ENCODE peak calls at places on chromosomes 12 and 14, in six cellular contexts. One of them, this sample, is unnamed.

GRCh38 chr12:356276-356988 is 32.7 kb downstream of the KDM5A start:
- DNase-seq in mammary epithelial cell: peak
- DNase-seq in esophagus squamous epithelium: no peak
- DNase-seq in HL-60: no peak
- DNase-seq in GM12865: no peak
- DNase-seq in hepatocyte: no peak
- DNase-seq in this sample: no peak

GRCh38 chr12:107435520-107435919 is 250.1 kb upstream of the PWP1 start:
- DNase-seq in GM12865: no peak
- DNase-seq in esophagus squamous epithelium: no peak
- DNase-seq in hepatocyte: no peak
- DNase-seq in mammary epithelial cell: no peak
- DNase-seq in HL-60: no peak
- DNase-seq in this sample: no peak

GRCh38 chr12:25943940-25944339 is 14.5 kb upstream of the RASSF8 start:
- DNase-seq in esophagus squamous epithelium: no peak
- DNase-seq in mammary epithelial cell: no peak
- DNase-seq in GM12865: no peak
- DNase-seq in hepatocyte: no peak
- DNase-seq in HL-60: no peak
- DNase-seq in this sample: no peak

GRCh38 chr12:128818065-128819022 is 5.4 kb downstream of the SLC15A4 start:
- DNase-seq in esophagus squamous epithelium: no peak
- DNase-seq in mammary epithelial cell: peak
- DNase-seq in HL-60: no peak
- DNase-seq in GM12865: peak
- DNase-seq in hepatocyte: peak
- DNase-seq in this sample: no peak

GRCh38 chr12:50160643-50161042 is 6.5 kb downstream of the CERS5 start:
- DNase-seq in hepatocyte: no peak
- DNase-seq in mammary epithelial cell: no peak
- DNase-seq in GM12865: no peak
- DNase-seq in esophagus squamous epithelium: no peak
- DNase-seq in HL-60: no peak
- DNase-seq in this sample: no peak

GRCh38 chr14:87992349-87992719 is 648 bp downstream of the GALC start:
- DNase-seq in GM12865: peak
- DNase-seq in hepatocyte: no peak
- DNase-seq in esophagus squamous epithelium: no peak
- DNase-seq in mammary epithelial cell: peak
- DNase-seq in HL-60: no peak
- DNase-seq in this sample: no peak

GRCh38 chr14:50107850-50108249 is 8.5 kb downstream of the VCPKMT start:
- DNase-seq in esophagus squamous epithelium: no peak
- DNase-seq in mammary epithelial cell: no peak
- DNase-seq in HL-60: no peak
- DNase-seq in hepatocyte: no peak
- DNase-seq in GM12865: no peak
- DNase-seq in this sample: no peak

GRCh38 chr12:79725987-79726386 is 35.2 kb upstream of the PAWR start:
- DNase-seq in esophagus squamous epithelium: no peak
- DNase-seq in mammary epithelial cell: peak
- DNase-seq in GM12865: no peak
- DNase-seq in HL-60: no peak
- DNase-seq in hepatocyte: no peak
- DNase-seq in this sample: no peak

GRCh38 chr14:67186789-67187188 is 2.5 kb upstream of the GARIN2 start:
- DNase-seq in mammary epithelial cell: peak
- DNase-seq in GM12865: peak
- DNase-seq in hepatocyte: no peak
- DNase-seq in HL-60: no peak
- DNase-seq in esophagus squamous epithelium: no peak
- DNase-seq in this sample: peak

GRCh38 chr14:101899263-101899662 is 65.1 kb upstream of the DYNC1H1 start:
- DNase-seq in HL-60: no peak
- DNase-seq in mammary epithelial cell: no peak
- DNase-seq in GM12865: no peak
- DNase-seq in esophagus squamous epithelium: no peak
- DNase-seq in hepatocyte: no peak
- DNase-seq in this sample: no peak

GRCh38 chr14:34297786-34298520 is 164.1 kb downstream of the SPTSSA start:
- DNase-seq in HL-60: no peak
- DNase-seq in mammary epithelial cell: peak
- DNase-seq in GM12865: no peak
- DNase-seq in hepatocyte: peak
- DNase-seq in esophagus squamous epithelium: no peak
- DNase-seq in this sample: no peak
- H3K4me3 ChIP-seq in HL-60: no peak
- H3K4me3 ChIP-seq in mammary epithelial cell: no peak
- H3K4me3 ChIP-seq in GM12865: no peak
- H3K4me3 ChIP-seq in hepatocyte: no peak
- H3K4me3 ChIP-seq in esophagus squamous epithelium: no peak
- H3K4me3 ChIP-seq in this sample: no peak

DNA sequence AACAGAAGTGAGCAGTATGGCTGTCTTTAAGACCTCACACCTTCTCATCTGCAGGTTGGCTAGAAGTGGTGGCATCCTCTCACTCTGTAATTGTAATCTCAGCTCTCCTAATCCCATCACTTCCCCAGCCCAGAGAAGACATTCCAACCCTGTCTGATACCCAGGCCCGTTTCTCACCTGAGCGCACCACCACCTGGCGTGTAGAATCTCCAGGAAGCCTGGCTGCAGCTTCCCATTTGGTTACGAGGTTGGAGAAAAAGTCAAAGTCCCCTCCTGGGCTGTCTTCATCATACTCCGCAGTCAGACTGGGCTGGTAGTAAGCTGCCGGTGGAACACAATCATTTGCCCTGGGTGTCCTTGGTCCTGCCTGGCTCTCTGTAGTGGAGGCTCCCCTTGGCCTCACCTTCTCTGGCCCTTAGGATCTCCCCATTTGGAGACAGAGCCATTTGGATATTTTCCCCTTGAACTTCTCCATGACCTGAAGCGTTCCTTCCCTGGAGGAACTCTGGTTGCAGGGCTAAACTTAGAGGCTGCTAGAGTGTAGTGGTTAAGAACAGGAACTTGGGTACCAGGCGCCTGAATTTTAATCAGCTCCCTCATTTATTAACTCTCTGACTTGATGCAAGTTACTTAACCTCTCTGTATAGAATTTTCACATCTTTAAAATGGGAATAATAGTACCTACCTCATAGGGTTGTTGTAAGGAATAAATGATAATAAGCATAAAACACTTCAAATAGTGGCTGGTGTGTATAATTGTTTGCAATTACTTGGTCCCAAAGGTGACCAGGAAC is 1.8 kb downstream of the SDR39U1 start:
- DNase-seq in hepatocyte: no peak
- DNase-seq in esophagus squamous epithelium: no peak
- DNase-seq in GM12865: no peak
- DNase-seq in HL-60: no peak
- DNase-seq in mammary epithelial cell: no peak
- DNase-seq in this sample: no peak
- H3K4me3 ChIP-seq in hepatocyte: no peak
- H3K4me3 ChIP-seq in esophagus squamous epithelium: no peak
- H3K4me3 ChIP-seq in GM12865: no peak
- H3K4me3 ChIP-seq in HL-60: no peak
- H3K4me3 ChIP-seq in mammary epithelial cell: no peak
- H3K4me3 ChIP-seq in this sample: peak

DNA sequence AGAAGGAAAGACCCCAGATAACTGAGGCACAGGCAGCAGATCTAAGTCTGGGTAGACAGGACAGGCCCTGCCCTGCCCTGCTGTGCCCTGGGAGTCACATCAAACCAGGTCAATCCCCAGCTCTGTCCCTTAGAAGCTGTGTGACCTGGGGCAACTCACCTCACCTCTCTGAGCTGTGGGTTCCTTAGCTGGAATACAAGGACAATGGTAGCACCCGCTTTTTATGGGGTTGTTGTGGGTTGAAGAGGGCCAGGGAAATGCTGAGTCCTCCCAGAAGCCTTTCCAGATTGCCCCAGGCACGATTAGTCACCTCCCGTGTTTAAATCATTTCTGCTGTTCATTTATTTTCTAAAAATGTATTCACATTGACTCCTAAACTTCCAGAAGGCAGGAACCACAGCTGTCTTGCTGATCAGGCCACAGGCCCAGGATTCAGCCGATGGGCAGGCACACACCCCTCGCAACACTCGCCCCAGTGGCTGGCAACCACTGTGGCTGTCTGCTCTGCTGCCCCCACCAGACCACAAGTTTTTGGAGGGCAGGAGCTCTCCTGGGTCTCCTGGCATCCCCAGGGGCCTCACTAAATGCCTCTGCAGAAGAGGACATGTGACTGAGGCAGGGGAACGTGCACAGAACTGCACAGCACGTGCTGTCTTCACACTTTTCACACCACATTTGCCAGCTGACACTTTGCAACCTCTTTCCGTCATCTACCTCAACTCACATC is 3.0 kb downstream of the SELPLG start:
- DNase-seq in mammary epithelial cell: peak
- DNase-seq in esophagus squamous epithelium: no peak
- DNase-seq in HL-60: peak
- DNase-seq in GM12865: no peak
- DNase-seq in hepatocyte: no peak
- DNase-seq in this sample: no peak
- H3K4me3 ChIP-seq in mammary epithelial cell: no peak
- H3K4me3 ChIP-seq in esophagus squamous epithelium: peak
- H3K4me3 ChIP-seq in HL-60: no peak
- H3K4me3 ChIP-seq in GM12865: peak
- H3K4me3 ChIP-seq in hepatocyte: no peak
- H3K4me3 ChIP-seq in this sample: no peak

GRCh38 chr12:53124352-53124723 is 21.1 kb downstream of the SOAT2 start:
- DNase-seq in GM12865: no peak
- DNase-seq in esophagus squamous epithelium: no peak
- DNase-seq in HL-60: no peak
- DNase-seq in hepatocyte: no peak
- DNase-seq in mammary epithelial cell: no peak
- DNase-seq in this sample: no peak

GRCh38 chr12:53123578-53124351 is 20.5 kb downstream of the SOAT2 start:
- DNase-seq in esophagus squamous epithelium: no peak
- DNase-seq in HL-60: no peak
- DNase-seq in GM12865: no peak
- DNase-seq in mammary epithelial cell: peak
- DNase-seq in hepatocyte: no peak
- DNase-seq in this sample: no peak

GRCh38 chr12:53122961-53123468 is 19.7 kb downstream of the SOAT2 start:
- DNase-seq in esophagus squamous epithelium: no peak
- DNase-seq in mammary epithelial cell: no peak
- DNase-seq in HL-60: no peak
- DNase-seq in GM12865: no peak
- DNase-seq in hepatocyte: no peak
- DNase-seq in this sample: no peak

GRCh38 chr12:53128780-53129747 is 25.8 kb downstream of the SOAT2 start:
- DNase-seq in esophagus squamous epithelium: no peak
- DNase-seq in HL-60: peak
- DNase-seq in GM12865: no peak
- DNase-seq in mammary epithelial cell: no peak
- DNase-seq in hepatocyte: no peak
- DNase-seq in this sample: no peak

GRCh38 chr12:53127169-53127568 is 23.9 kb downstream of the SOAT2 start:
- DNase-seq in GM12865: no peak
- DNase-seq in HL-60: no peak
- DNase-seq in mammary epithelial cell: no peak
- DNase-seq in hepatocyte: no peak
- DNase-seq in esophagus squamous epithelium: no peak
- DNase-seq in this sample: no peak
- H3K4me3 ChIP-seq in GM12865: no peak
- H3K4me3 ChIP-seq in HL-60: no peak
- H3K4me3 ChIP-seq in mammary epithelial cell: no peak
- H3K4me3 ChIP-seq in hepatocyte: no peak
- H3K4me3 ChIP-seq in esophagus squamous epithelium: no peak
- H3K4me3 ChIP-seq in this sample: no peak

GRCh38 chr14:54654600-54654999 is 87.7 kb downstream of the SAMD4A start:
- DNase-seq in mammary epithelial cell: no peak
- DNase-seq in esophagus squamous epithelium: no peak
- DNase-seq in GM12865: no peak
- DNase-seq in HL-60: no peak
- DNase-seq in hepatocyte: no peak
- DNase-seq in this sample: no peak

GRCh38 chr14:54652188-54652889 is 85.4 kb downstream of the SAMD4A start:
- DNase-seq in mammary epithelial cell: peak
- DNase-seq in hepatocyte: peak
- DNase-seq in GM12865: no peak
- DNase-seq in HL-60: no peak
- DNase-seq in esophagus squamous epithelium: peak
- DNase-seq in this sample: no peak

GRCh38 chr14:54651649-54652048 is 84.7 kb downstream of the SAMD4A start:
- DNase-seq in mammary epithelial cell: peak
- DNase-seq in esophagus squamous epithelium: no peak
- DNase-seq in HL-60: no peak
- DNase-seq in GM12865: no peak
- DNase-seq in hepatocyte: no peak
- DNase-seq in this sample: no peak

GRCh38 chr14:54653764-54654469 is 87.0 kb downstream of the SAMD4A start:
- DNase-seq in mammary epithelial cell: peak
- DNase-seq in hepatocyte: peak
- DNase-seq in HL-60: no peak
- DNase-seq in esophagus squamous epithelium: no peak
- DNase-seq in GM12865: no peak
- DNase-seq in this sample: no peak

GRCh38 chr14:54652890-54653201 is 85.9 kb downstream of the SAMD4A start:
- DNase-seq in hepatocyte: no peak
- DNase-seq in GM12865: no peak
- DNase-seq in mammary epithelial cell: no peak
- DNase-seq in esophagus squamous epithelium: no peak
- DNase-seq in HL-60: no peak
- DNase-seq in this sample: no peak
- H3K4me3 ChIP-seq in hepatocyte: no peak
- H3K4me3 ChIP-seq in GM12865: no peak
- H3K4me3 ChIP-seq in mammary epithelial cell: peak
- H3K4me3 ChIP-seq in esophagus squamous epithelium: peak
- H3K4me3 ChIP-seq in HL-60: no peak
- H3K4me3 ChIP-seq in this sample: no peak

GRCh38 chr12:3097186-3097804 is 20.1 kb downstream of the TSPAN9 start:
- DNase-seq in GM12865: peak
- DNase-seq in HL-60: no peak
- DNase-seq in mammary epithelial cell: no peak
- DNase-seq in hepatocyte: peak
- DNase-seq in esophagus squamous epithelium: no peak
- DNase-seq in this sample: no peak
- H3K4me3 ChIP-seq in GM12865: no peak
- H3K4me3 ChIP-seq in HL-60: no peak
- H3K4me3 ChIP-seq in mammary epithelial cell: no peak
- H3K4me3 ChIP-seq in hepatocyte: no peak
- H3K4me3 ChIP-seq in esophagus squamous epithelium: peak
- H3K4me3 ChIP-seq in this sample: no peak

DNA sequence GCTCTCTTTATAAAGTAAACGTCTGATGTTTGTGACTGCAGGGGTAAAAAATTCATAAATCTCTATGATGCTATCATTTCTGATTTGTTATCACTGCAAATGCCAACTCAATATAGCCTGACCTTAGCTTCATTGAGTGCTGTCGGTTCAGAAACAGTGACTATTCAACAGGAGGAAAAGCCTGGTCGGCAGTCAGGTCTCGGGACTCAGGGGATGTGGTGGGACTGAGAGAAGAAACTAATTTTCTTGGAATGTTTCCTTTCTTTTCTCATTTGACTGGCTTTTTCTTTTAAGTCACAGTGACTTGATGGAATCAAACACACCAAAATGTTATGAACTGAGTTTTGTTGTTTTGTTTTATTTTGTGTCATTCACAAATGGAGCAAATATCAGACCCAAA is 5.8 kb upstream of the RMST start:
- DNase-seq in GM12865: no peak
- DNase-seq in HL-60: no peak
- DNase-seq in mammary epithelial cell: no peak
- DNase-seq in hepatocyte: no peak
- DNase-seq in esophagus squamous epithelium: no peak
- DNase-seq in this sample: no peak
- H3K4me3 ChIP-seq in GM12865: no peak
- H3K4me3 ChIP-seq in HL-60: no peak
- H3K4me3 ChIP-seq in mammary epithelial cell: no peak
- H3K4me3 ChIP-seq in hepatocyte: no peak
- H3K4me3 ChIP-seq in esophagus squamous epithelium: no peak
- H3K4me3 ChIP-seq in this sample: no peak